ENCODE peak calls at places on chromosome 4, in seven cellular contexts. G is lung, Z is suprapubic skin, A is sigmoid colon, N is A549, J is HCT116, B is heart left ventricle. H is an unnamed sample.

GRCh38 chr4:65798498-65799127 is 128.3 kb upstream of the EPHA5 start:
- DNase-seq in G (no peak), Z (no peak), A (no peak), N (no peak), J (no peak), B (no peak), H (no peak)

GRCh38 chr4:109559625-109559982 is 442 bp upstream of the MCUB start:
- DNase-seq in G (peak), Z (peak), A (no peak), N (no peak), J (no peak), B (no peak), H (no peak)

GRCh38 chr4:158172196-158172557 is 648 bp downstream of the GASK1B start:
- DNase-seq in G (no peak), Z (no peak), A (no peak), N (no peak), J (no peak), B (no peak), H (no peak)

GRCh38 chr4:175035907-175036306 is 117.7 kb downstream of the ADAM29 start:
- DNase-seq in G (no peak), Z (no peak), A (no peak), N (no peak), J (no peak), B (no peak), H (no peak)

GRCh38 chr4:165663411-165663810 is 209.6 kb upstream of the TLL1 start:
- DNase-seq in G (no peak), Z (no peak), A (no peak), N (no peak), J (no peak), B (no peak), H (no peak)

GRCh38 chr4:158610790-158611189 is 60.9 kb downstream of the C4orf46 start:
- DNase-seq in G (no peak), Z (no peak), A (no peak), N (no peak), J (no peak), B (no peak), H (no peak)

GRCh38 chr4:143270266-143270838 is 66.3 kb upstream of the GAB1 start:
- DNase-seq in G (no peak), Z (no peak), A (no peak), N (no peak), J (no peak), B (no peak), H (no peak)

GRCh38 chr4:83112678-83113428 is 1.7 kb downstream of the PLAC8 start:
- DNase-seq in G (no peak), Z (no peak), A (no peak), N (no peak), J (no peak), B (no peak), H (no peak)

GRCh38 chr4:163343604-163344146 is at the start of gene NPY5R:
- DNase-seq in G (no peak), Z (peak), A (no peak), N (no peak), J (no peak), B (peak), H (no peak)

GRCh38 chr4:37873383-37873782 is 17.5 kb upstream of the TBC1D1 start:
- DNase-seq in G (no peak), Z (no peak), A (no peak), N (peak), J (no peak), B (no peak), H (no peak)

GRCh38 chr4:2698504-2698903 is 57.6 kb downstream of the TNIP2 start:
- DNase-seq in G (no peak), Z (no peak), A (no peak), N (no peak), J (no peak), B (no peak), H (no peak)

GRCh38 chr4:127352220-127352619 is 280.5 kb upstream of the INTU start:
- DNase-seq in G (no peak), Z (no peak), A (peak), N (no peak), J (no peak), B (no peak), H (no peak)
- TF ChIP-seq CTCF in G (no peak), Z (no peak), A (no peak), N (no peak), J (no peak), B (no peak), H (no peak)

GRCh38 chr4:71011451-71011850 is 18.0 kb downstream of the DCK start:
- DNase-seq in G (no peak), Z (no peak), A (no peak), N (no peak), J (no peak), B (no peak), H (no peak)
- TF ChIP-seq CTCF in G (no peak), Z (no peak), A (no peak), N (no peak), J (no peak), B (no peak), H (no peak)

DNA sequence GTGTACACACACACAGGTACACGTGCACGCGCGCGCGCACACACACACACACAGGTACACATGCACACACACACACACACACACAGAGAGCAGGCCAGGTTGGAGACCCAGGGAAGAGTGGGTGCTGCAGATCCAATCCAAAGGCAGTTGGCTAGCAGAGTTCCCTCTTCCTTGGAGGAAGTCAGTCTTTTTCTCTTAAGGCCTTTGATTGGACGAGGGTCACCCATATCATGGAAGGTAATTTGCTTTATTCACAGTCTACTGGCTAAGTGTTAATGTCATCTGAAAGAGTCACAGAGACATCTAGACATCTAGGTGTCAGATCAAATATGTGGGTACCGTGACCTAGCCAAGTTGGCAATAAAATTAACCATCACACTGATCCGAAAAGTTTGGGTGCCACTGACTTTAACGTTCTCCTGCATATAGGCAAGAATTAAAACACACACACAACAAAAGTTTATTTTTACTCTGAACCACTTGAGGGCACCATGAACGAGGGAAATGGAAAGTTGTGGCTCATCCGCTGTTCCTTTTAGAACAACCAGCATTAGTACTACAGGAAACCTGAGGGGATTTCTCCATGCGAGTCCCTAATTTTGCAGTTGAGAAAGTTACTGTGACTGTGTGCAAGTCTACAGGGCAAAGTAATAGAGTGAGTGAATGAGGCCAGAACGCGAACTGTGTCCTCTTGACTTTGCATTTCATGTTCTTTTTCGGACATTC is 66.0 kb upstream of the STOX2 start:
- DNase-seq in G (no peak), Z (no peak), A (no peak), N (peak), J (no peak), B (no peak), H (no peak)
- TF ChIP-seq CTCF in G (no peak), Z (no peak), A (no peak), N (peak), J (no peak), B (peak), H (no peak)

GRCh38 chr4:110959041-110959643 is 336.3 kb upstream of the PITX2 start:
- DNase-seq in G (no peak), Z (no peak), A (no peak), N (peak), J (no peak), B (no peak), H (no peak)
- TF ChIP-seq CTCF in G (no peak), Z (no peak), A (no peak), N (peak), J (peak), B (no peak), H (no peak)

GRCh38 chr4:187172340-187172761 is 448.7 kb upstream of the FAT1 start:
- DNase-seq in G (no peak), Z (no peak), A (no peak), N (no peak), J (no peak), B (no peak), H (no peak)

GRCh38 chr4:187174749-187175148 is 451.1 kb upstream of the FAT1 start:
- DNase-seq in G (no peak), Z (no peak), A (no peak), N (no peak), J (no peak), B (no peak), H (no peak)

GRCh38 chr4:187176261-187176910 is 452.7 kb upstream of the FAT1 start:
- DNase-seq in G (no peak), Z (no peak), A (no peak), N (no peak), J (no peak), B (no peak), H (no peak)

GRCh38 chr4:187178084-187178483 is 454.4 kb upstream of the FAT1 start:
- DNase-seq in G (no peak), Z (no peak), A (no peak), N (no peak), J (no peak), B (no peak), H (no peak)

GRCh38 chr4:187175197-187175596 is 451.5 kb upstream of the FAT1 start:
- DNase-seq in G (no peak), Z (no peak), A (no peak), N (no peak), J (no peak), B (no peak), H (no peak)
- TF ChIP-seq CTCF in G (no peak), Z (no peak), A (no peak), N (no peak), J (peak), B (no peak), H (no peak)

H was measured in CD14-positive monocyte.